ENCODE peak calls at places on chromosomes 7 and 10, in six cellular contexts. P, Q, Z, X, F and U are unnamed samples.

GRCh38 chr10:25113231-25114035 is 61.4 kb upstream of the GPR158 start:
- DNase-seq in Z (peak; percentile 80), P (peak; percentile 88), X (peak; percentile 62), F (peak; percentile 53), Q (peak; percentile 88), U (peak; percentile 43)

GRCh38 chr7:116188-116981 is 76.0 kb upstream of the FAM20C start:
- DNase-seq in X (no peak), Q (no peak), P (no peak), F (no peak), Z (no peak), U (no peak)

GRCh38 chr10:71585579-71586092 is 133.9 kb downstream of the C10orf105 start:
- DNase-seq in F (no peak), Q (no peak), Z (no peak), X (no peak), P (no peak), U (no peak)

GRCh38 chr10:129916506-129916995 is 47.5 kb downstream of the EBF3 start:
- DNase-seq in Z (no peak), X (no peak), F (no peak), Q (no peak), P (no peak), U (no peak)

GRCh38 chr10:132914732-132915131 is 27.6 kb downstream of the CFAP46 start:
- DNase-seq in X (no peak), Z (no peak), Q (no peak), P (no peak), F (no peak), U (no peak)

GRCh38 chr7:155491812-155492211 is 33.9 kb downstream of the EN2 start:
- DNase-seq in X (no peak), Q (no peak), Z (no peak), F (no peak), P (no peak), U (no peak)

GRCh38 chr10:3398825-3399646 is 226.5 kb upstream of the PITRM1 start:
- DNase-seq in Z (no peak), F (no peak), P (no peak), X (no peak), Q (no peak), U (no peak)

GRCh38 chr10:72588266-72588665 is 37.6 kb downstream of the MICU1 start:
- DNase-seq in F (no peak), X (no peak), Z (no peak), P (no peak), Q (no peak), U (no peak)

GRCh38 chr7:157380416-157380815 is 43.6 kb downstream of the DNAJB6 start:
- DNase-seq in X (no peak), Z (no peak), F (no peak), P (no peak), Q (no peak), U (no peak)

GRCh38 chr10:75234683-75235374 is 928 bp downstream of the COMTD1 start:
- DNase-seq in P (peak; percentile 73), X (no peak), Q (peak; percentile 90), Z (peak; percentile 52), F (no peak), U (peak; percentile 82)

GRCh38 chr7:88218428-88218745 is 1.5 kb downstream of the SRI start:
- DNase-seq in Z (no peak), P (no peak), Q (no peak), F (no peak), X (peak; percentile 7), U (no peak)

GRCh38 chr7:88217675-88218427 is 2.0 kb downstream of the SRI start:
- DNase-seq in F (no peak), Z (no peak), X (no peak), P (no peak), Q (no peak), U (no peak)

GRCh38 chr7:88218836-88219605 is 817 bp downstream of the SRI start:
- DNase-seq in Q (peak; percentile 45), X (peak; percentile 74), P (peak; percentile 32), Z (no peak), F (peak; percentile 66), U (no peak)

GRCh38 chr7:88223265-88223664 is 3.4 kb upstream of the SRI start:
- DNase-seq in P (no peak), F (no peak), X (no peak), Q (no peak), Z (no peak), U (no peak)

GRCh38 chr7:88219781-88220747 is at the start of gene SRI:
- DNase-seq in F (peak; percentile 72), P (peak; percentile 82), Z (peak; percentile 88), X (peak; percentile 87), Q (peak; percentile 88), U (peak; percentile 91)
- H3K18ac ChIP-seq in F (peak within 1 kb of the TSS; percentile 98), P (peak within 1 kb of the TSS; percentile 100), Z (peak within 1 kb of the TSS; percentile 99), X (peak within 1 kb of the TSS; percentile 100), Q (peak within 1 kb of the TSS; percentile 97), U (peak within 1 kb of the TSS; percentile 99)

DNA sequence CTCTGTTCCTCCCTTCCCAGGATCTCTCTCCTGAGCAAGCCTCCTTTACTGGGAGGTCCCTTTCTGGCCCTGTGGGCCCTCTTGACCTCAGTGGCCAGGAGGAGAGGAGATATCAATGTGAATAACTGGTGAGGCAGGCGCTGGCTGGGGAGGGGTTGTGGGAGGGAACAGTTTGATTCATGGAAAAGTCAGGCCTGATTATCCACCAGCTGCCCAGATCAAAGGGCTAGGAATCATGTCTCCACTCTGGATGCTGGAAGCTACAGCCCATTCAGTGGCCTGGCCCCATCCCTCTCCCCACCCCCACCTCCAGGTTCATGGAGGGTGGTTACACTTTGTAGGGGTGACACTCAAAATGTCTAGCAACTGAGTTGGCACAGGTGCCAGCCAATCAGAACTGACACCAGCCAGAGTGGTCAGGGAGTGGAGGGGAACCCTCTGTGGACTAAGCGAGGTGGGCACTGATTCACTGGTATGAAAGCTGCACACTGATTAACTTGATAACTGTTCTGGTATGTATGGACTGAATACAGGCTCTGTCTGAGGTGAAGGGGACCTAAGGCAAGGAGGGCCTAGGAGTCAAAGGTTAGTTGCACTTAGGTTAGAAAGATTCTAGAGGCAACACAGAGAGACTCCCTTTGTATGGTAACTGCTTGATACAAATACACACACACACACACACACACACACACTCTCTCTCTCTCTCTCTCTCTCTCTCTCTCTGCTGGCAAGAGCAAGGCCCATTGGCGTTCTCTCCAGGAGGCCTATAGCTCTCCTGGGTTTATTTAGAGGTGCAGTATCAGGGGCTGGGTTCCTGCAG is 4.7 kb downstream of the PRRT4 start:
- DNase-seq in P (no peak), F (no peak), Z (no peak), X (peak; percentile 7), Q (no peak), U (no peak)
- H2BK120ac ChIP-seq in P (no peak overlapping the region), F (no peak overlapping the region), Z (no peak overlapping the region), X (no peak overlapping the region), Q (no peak overlapping the region), U (no peak overlapping the region)

GRCh38 chr7:74001150-74001494 is 26.9 kb upstream of the ELN start:
- DNase-seq in X (no peak), Z (no peak), P (no peak), F (no peak), Q (no peak), U (no peak)

GRCh38 chr7:74006032-74006431 is 21.9 kb upstream of the ELN start:
- DNase-seq in F (no peak), X (no peak), P (no peak), Z (no peak), Q (peak; percentile 51), U (no peak)

GRCh38 chr7:74000489-74001149 is 27.4 kb upstream of the ELN start:
- DNase-seq in Q (no peak), Z (no peak), F (peak; percentile 48), P (no peak), X (no peak), U (no peak)

GRCh38 chr7:74002474-74003017 is 25.4 kb upstream of the ELN start:
- DNase-seq in Q (no peak), X (peak; percentile 65), Z (no peak), F (peak; percentile 78), P (no peak), U (no peak)

DNA sequence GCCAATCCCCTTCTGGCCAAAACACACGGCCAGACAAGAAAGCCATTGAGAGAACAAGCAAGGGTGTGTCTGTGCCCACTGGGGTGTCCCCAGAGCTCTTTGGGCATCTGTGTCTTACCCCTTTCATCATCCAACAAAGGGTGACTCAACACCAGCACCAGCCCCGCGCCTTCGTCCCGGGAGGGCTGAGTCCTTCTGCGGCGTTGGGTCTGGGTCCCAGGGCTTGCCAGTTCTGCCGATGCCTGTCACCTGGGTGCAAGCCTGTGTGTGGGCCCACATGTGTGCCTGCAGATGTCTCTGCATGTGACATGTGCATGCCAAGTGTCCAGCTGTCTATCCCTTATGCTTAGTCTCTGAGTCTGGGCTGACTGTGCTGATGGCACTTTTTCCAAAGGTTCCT is 24.4 kb upstream of the ELN start:
- DNase-seq in F (no peak), Q (no peak), X (no peak), Z (no peak), P (no peak), U (no peak)
- H2BK15ac ChIP-seq in F (peak overlapping the region; percentile 90), Q (no peak overlapping the region), X (peak overlapping the region; percentile 3), Z (peak overlapping the region; percentile 94), P (no peak overlapping the region), U (no peak overlapping the region)

DNA sequence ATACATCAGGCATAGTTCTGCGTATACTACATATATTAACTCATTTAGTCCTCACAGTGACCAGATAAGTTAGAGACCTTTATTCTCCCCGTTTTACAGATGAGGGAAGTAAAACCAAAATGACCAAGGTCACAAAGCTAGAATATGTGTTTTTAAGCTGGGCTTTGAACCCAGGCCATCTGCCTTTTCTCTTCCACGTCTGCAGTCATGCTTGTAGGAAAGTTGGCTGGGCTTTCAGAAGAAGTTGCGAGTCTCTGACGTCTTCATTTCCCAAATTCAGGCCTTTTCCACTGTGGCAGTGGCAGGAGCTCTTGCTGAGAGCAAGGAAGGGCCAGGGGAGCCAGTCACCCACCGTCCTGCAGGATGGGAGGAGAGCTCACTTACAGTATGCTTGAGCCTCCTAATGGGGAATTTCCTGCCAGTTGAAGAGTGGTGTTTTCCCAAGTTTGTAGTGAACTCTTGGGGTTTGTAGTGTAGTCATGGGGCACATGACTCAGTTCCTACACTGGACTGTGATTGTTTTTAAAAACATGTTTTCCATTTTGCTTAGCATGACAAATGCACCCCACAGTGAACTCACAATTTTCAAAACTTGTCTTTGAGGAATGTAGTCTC is 34.2 kb downstream of the CYP17A1 start:
- DNase-seq in Q (peak; percentile 82), P (peak; percentile 83), F (peak; percentile 99), X (peak; percentile 99), Z (no peak), U (peak; percentile 61)
- H3K18ac ChIP-seq in Q (peak overlapping the region; percentile 51), P (no peak overlapping the region), F (peak overlapping the region; percentile 55), X (no peak overlapping the region), Z (no peak overlapping the region), U (peak overlapping the region; percentile 74)